ENCODE peak calls at places on chromosomes 16 and 17, in six cellular contexts. One of them, this sample, is unnamed. For H3K27me3, the result is how much of the 10 kb centered on the place peaks cover.

GRCh38 chr17:17108681-17109049 is 66.4 kb downstream of the MPRIP start:
- DNase-seq in IMR-90: no peak
- DNase-seq in heart right ventricle: no peak
- DNase-seq in thoracic aorta: no peak
- DNase-seq in CD4-positive, alpha-beta T cell: no peak
- DNase-seq in colonic mucosa: peak
- DNase-seq in this sample: peak

GRCh38 chr16:12551530-12551929 is 252.2 kb downstream of the CPPED1 start:
- DNase-seq in thoracic aorta: no peak
- DNase-seq in IMR-90: no peak
- DNase-seq in colonic mucosa: no peak
- DNase-seq in heart right ventricle: no peak
- DNase-seq in CD4-positive, alpha-beta T cell: no peak
- DNase-seq in this sample: no peak

GRCh38 chr16:70258065-70258464 is 6.3 kb upstream of the EXOSC6 start:
- DNase-seq in thoracic aorta: no peak
- DNase-seq in colonic mucosa: no peak
- DNase-seq in IMR-90: no peak
- DNase-seq in heart right ventricle: no peak
- DNase-seq in CD4-positive, alpha-beta T cell: no peak
- DNase-seq in this sample: no peak

GRCh38 chr17:83183951-83184506 is 104.6 kb downstream of the METRNL start:
- DNase-seq in IMR-90: no peak
- DNase-seq in heart right ventricle: peak
- DNase-seq in CD4-positive, alpha-beta T cell: no peak
- DNase-seq in colonic mucosa: peak
- DNase-seq in thoracic aorta: no peak
- DNase-seq in this sample: no peak

GRCh38 chr17:48539177-48539576 is 5.7 kb downstream of the HOXB2 start:
- DNase-seq in IMR-90: peak
- DNase-seq in heart right ventricle: no peak
- DNase-seq in thoracic aorta: no peak
- DNase-seq in colonic mucosa: no peak
- DNase-seq in CD4-positive, alpha-beta T cell: no peak
- DNase-seq in this sample: no peak

GRCh38 chr16:47142469-47143328 is 1.0 kb downstream of the NETO2 start:
- DNase-seq in colonic mucosa: peak
- DNase-seq in thoracic aorta: no peak
- DNase-seq in IMR-90: peak
- DNase-seq in CD4-positive, alpha-beta T cell: no peak
- DNase-seq in heart right ventricle: peak
- DNase-seq in this sample: no peak

GRCh38 chr16:23578096-23578830 is 17.9 kb downstream of the NDUFAB1 start:
- DNase-seq in thoracic aorta: no peak
- DNase-seq in heart right ventricle: no peak
- DNase-seq in colonic mucosa: no peak
- DNase-seq in IMR-90: peak
- DNase-seq in CD4-positive, alpha-beta T cell: no peak
- DNase-seq in this sample: no peak

GRCh38 chr17:60077672-60078519 is 825 bp downstream of the HEATR6 start:
- DNase-seq in thoracic aorta: no peak
- DNase-seq in colonic mucosa: no peak
- DNase-seq in IMR-90: no peak
- DNase-seq in CD4-positive, alpha-beta T cell: peak
- DNase-seq in heart right ventricle: no peak
- DNase-seq in this sample: no peak

GRCh38 chr17:74214642-74215331 is 1.4 kb downstream of the TTYH2 start:
- DNase-seq in thoracic aorta: no peak
- DNase-seq in colonic mucosa: no peak
- DNase-seq in IMR-90: no peak
- DNase-seq in CD4-positive, alpha-beta T cell: no peak
- DNase-seq in heart right ventricle: peak
- DNase-seq in this sample: no peak

GRCh38 chr17:64938925-64939474 is 19.7 kb upstream of the LRRC37A3 start:
- DNase-seq in CD4-positive, alpha-beta T cell: peak
- DNase-seq in colonic mucosa: peak
- DNase-seq in heart right ventricle: peak
- DNase-seq in IMR-90: peak
- DNase-seq in thoracic aorta: no peak
- DNase-seq in this sample: no peak

GRCh38 chr16:84648595-84649510 is 542 bp downstream of the KLHL36 start:
- DNase-seq in IMR-90: no peak
- DNase-seq in heart right ventricle: peak
- DNase-seq in thoracic aorta: no peak
- DNase-seq in CD4-positive, alpha-beta T cell: peak
- DNase-seq in colonic mucosa: peak
- DNase-seq in this sample: peak

GRCh38 chr16:54326266-54326662 is 39.7 kb upstream of the IRX3 start:
- DNase-seq in IMR-90: no peak
- DNase-seq in heart right ventricle: no peak
- DNase-seq in CD4-positive, alpha-beta T cell: no peak
- DNase-seq in colonic mucosa: no peak
- DNase-seq in thoracic aorta: no peak
- DNase-seq in this sample: no peak

GRCh38 chr17:80980397-80981061 is 11.1 kb upstream of the CHMP6 start:
- DNase-seq in CD4-positive, alpha-beta T cell: no peak
- DNase-seq in IMR-90: peak
- DNase-seq in thoracic aorta: no peak
- DNase-seq in colonic mucosa: no peak
- DNase-seq in heart right ventricle: no peak
- DNase-seq in this sample: no peak

GRCh38 chr16:46620265-46621005 is 744 bp downstream of the SHCBP1 start:
- DNase-seq in heart right ventricle: no peak
- DNase-seq in IMR-90: no peak
- DNase-seq in thoracic aorta: no peak
- DNase-seq in CD4-positive, alpha-beta T cell: no peak
- DNase-seq in colonic mucosa: peak
- DNase-seq in this sample: no peak

GRCh38 chr16:14602443-14602963 is 27.6 kb downstream of the PARN start:
- DNase-seq in IMR-90: no peak
- DNase-seq in heart right ventricle: no peak
- DNase-seq in CD4-positive, alpha-beta T cell: no peak
- DNase-seq in colonic mucosa: no peak
- DNase-seq in thoracic aorta: no peak
- DNase-seq in this sample: no peak
- TF ChIP-seq CTCF in IMR-90: no peak
- TF ChIP-seq CTCF in heart right ventricle: no peak
- TF ChIP-seq CTCF in CD4-positive, alpha-beta T cell: no peak
- TF ChIP-seq CTCF in colonic mucosa: no peak
- TF ChIP-seq CTCF in thoracic aorta: no peak
- TF ChIP-seq CTCF in this sample: no peak

GRCh38 chr16:88686062-88686438 is 257 bp downstream of the SNAI3 start:
- DNase-seq in IMR-90: no peak
- DNase-seq in CD4-positive, alpha-beta T cell: no peak
- DNase-seq in thoracic aorta: no peak
- DNase-seq in colonic mucosa: no peak
- DNase-seq in heart right ventricle: peak
- DNase-seq in this sample: no peak
- H3K27me3 ChIP-seq in IMR-90: under half
- H3K27me3 ChIP-seq in CD4-positive, alpha-beta T cell: under half
- H3K27me3 ChIP-seq in thoracic aorta: under half
- H3K27me3 ChIP-seq in colonic mucosa: under half
- H3K27me3 ChIP-seq in heart right ventricle: under half
- H3K27me3 ChIP-seq in this sample: under half

DNA sequence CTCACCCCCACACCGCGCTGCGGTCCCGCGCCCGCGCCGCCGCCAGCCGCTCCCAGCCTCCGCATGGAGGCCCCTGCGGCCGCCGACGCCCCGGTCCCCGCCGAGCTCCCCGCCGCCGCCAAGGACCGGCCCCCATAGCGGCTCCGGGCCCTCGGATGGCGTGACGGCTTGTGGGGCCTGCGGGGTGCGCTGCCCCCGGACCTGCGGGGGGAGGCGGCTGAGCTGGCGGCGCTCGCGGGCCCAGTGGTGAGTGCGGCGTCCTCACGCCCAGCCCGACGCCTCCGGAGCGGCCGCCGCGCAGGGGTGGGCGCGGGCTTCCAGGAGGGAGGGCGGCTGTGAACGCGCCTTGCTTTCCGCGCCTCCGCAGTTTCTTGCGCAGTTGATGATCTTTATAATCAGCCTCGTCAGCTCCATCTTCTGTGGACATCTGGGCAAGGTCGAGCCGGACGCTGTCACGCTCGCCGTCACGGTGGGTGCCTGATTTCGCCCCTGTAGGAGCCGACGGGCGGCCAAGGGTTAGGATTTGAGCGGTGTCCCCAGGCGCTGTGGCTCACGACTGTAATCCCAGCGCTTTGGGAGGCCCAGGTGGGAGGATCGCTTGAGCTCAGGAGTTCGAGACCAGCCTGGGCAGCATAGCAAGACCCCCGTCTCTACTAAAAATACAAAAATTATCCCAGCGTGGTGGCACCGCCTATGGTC is 46.4 kb downstream of the SLC47A1 start:
- DNase-seq in colonic mucosa: no peak
- DNase-seq in thoracic aorta: no peak
- DNase-seq in IMR-90: no peak
- DNase-seq in heart right ventricle: peak
- DNase-seq in CD4-positive, alpha-beta T cell: no peak
- DNase-seq in this sample: no peak
- TF ChIP-seq CTCF in colonic mucosa: no peak
- TF ChIP-seq CTCF in thoracic aorta: no peak
- TF ChIP-seq CTCF in IMR-90: no peak
- TF ChIP-seq CTCF in heart right ventricle: no peak
- TF ChIP-seq CTCF in CD4-positive, alpha-beta T cell: no peak
- TF ChIP-seq CTCF in this sample: no peak

GRCh38 chr17:40323317-40323716 is 14.3 kb downstream of the RARA start:
- DNase-seq in CD4-positive, alpha-beta T cell: no peak
- DNase-seq in colonic mucosa: no peak
- DNase-seq in thoracic aorta: no peak
- DNase-seq in IMR-90: no peak
- DNase-seq in heart right ventricle: no peak
- DNase-seq in this sample: no peak

GRCh38 chr17:40322417-40323315 is 13.7 kb downstream of the RARA start:
- DNase-seq in IMR-90: peak
- DNase-seq in colonic mucosa: peak
- DNase-seq in CD4-positive, alpha-beta T cell: peak
- DNase-seq in thoracic aorta: peak
- DNase-seq in heart right ventricle: peak
- DNase-seq in this sample: no peak

GRCh38 chr17:40321502-40322416 is 12.8 kb downstream of the RARA start:
- DNase-seq in heart right ventricle: peak
- DNase-seq in CD4-positive, alpha-beta T cell: no peak
- DNase-seq in thoracic aorta: no peak
- DNase-seq in colonic mucosa: peak
- DNase-seq in IMR-90: no peak
- DNase-seq in this sample: no peak

GRCh38 chr17:40325156-40326013 is 16.4 kb downstream of the RARA start:
- DNase-seq in heart right ventricle: no peak
- DNase-seq in thoracic aorta: no peak
- DNase-seq in IMR-90: no peak
- DNase-seq in CD4-positive, alpha-beta T cell: no peak
- DNase-seq in colonic mucosa: no peak
- DNase-seq in this sample: no peak

DNA sequence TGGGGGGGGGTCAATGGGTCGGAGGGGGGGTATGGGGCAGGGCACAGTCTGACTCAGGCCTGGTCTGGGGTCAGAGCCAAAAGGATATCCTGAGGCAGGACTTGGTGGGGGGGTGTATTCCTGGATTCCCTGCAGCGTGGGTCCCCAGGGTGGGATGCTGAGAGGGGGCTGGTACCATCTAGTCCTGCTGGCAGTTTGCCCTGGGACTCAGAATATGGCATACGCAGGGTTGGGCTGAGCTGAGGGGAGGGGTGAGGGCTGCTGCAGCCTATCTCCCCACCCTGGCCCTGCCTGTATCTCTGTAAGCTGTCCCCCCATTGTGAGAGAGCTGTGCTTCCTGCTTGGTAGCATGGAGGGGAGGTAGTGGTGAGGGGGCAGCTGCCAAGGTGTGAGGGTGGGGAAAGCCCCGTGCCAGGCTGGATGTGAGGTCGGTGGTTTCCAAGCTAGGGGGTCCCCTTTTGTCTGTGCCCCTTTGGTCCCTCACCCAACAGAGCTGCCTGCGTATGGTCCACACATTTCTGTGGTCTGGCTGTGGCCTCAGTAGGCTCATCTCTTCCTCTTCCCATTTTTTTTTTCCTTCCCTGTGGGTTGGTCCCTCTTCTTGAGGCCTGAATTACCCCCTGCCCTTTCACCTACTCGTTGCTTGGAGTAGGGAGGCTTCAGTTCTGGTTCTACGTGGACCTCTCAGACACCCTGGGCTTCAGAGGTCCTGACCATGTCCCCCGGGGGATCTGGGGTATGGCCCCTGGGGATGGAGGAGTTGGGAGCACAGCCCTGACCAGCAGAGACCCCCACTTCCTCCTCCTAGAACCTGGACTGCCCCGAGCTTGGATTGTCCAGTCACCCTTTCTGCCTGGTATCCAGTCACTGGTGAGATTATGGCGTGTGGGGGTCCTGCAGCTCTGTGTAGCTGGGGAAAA is 15.0 kb downstream of the RARA start:
- DNase-seq in thoracic aorta: peak
- DNase-seq in colonic mucosa: peak
- DNase-seq in CD4-positive, alpha-beta T cell: peak
- DNase-seq in IMR-90: peak
- DNase-seq in heart right ventricle: peak
- DNase-seq in this sample: no peak
- H3K27me3 ChIP-seq in thoracic aorta: under half
- H3K27me3 ChIP-seq in colonic mucosa: under half
- H3K27me3 ChIP-seq in CD4-positive, alpha-beta T cell: under half
- H3K27me3 ChIP-seq in IMR-90: under half
- H3K27me3 ChIP-seq in heart right ventricle: under half
- H3K27me3 ChIP-seq in this sample: under half

GRCh38 chr16:67105251-67105650 is 4.5 kb upstream of the PHAF1 start:
- DNase-seq in thoracic aorta: no peak
- DNase-seq in IMR-90: no peak
- DNase-seq in heart right ventricle: no peak
- DNase-seq in CD4-positive, alpha-beta T cell: no peak
- DNase-seq in colonic mucosa: no peak
- DNase-seq in this sample: no peak

GRCh38 chr16:67105881-67106280 is 3.9 kb upstream of the PHAF1 start:
- DNase-seq in CD4-positive, alpha-beta T cell: no peak
- DNase-seq in colonic mucosa: no peak
- DNase-seq in IMR-90: no peak
- DNase-seq in thoracic aorta: no peak
- DNase-seq in heart right ventricle: no peak
- DNase-seq in this sample: no peak

GRCh38 chr16:67104845-67105244 is 4.9 kb upstream of the PHAF1 start:
- DNase-seq in thoracic aorta: no peak
- DNase-seq in colonic mucosa: peak
- DNase-seq in CD4-positive, alpha-beta T cell: no peak
- DNase-seq in heart right ventricle: no peak
- DNase-seq in IMR-90: no peak
- DNase-seq in this sample: peak

GRCh38 chr16:67101683-67102082 is 8.1 kb upstream of the PHAF1 start:
- DNase-seq in CD4-positive, alpha-beta T cell: no peak
- DNase-seq in IMR-90: peak
- DNase-seq in colonic mucosa: no peak
- DNase-seq in thoracic aorta: no peak
- DNase-seq in heart right ventricle: no peak
- DNase-seq in this sample: no peak

GRCh38 chr16:67104061-67104460 is 5.7 kb upstream of the PHAF1 start:
- DNase-seq in colonic mucosa: no peak
- DNase-seq in thoracic aorta: no peak
- DNase-seq in IMR-90: peak
- DNase-seq in CD4-positive, alpha-beta T cell: no peak
- DNase-seq in heart right ventricle: no peak
- DNase-seq in this sample: no peak
- TF ChIP-seq CTCF in colonic mucosa: no peak
- TF ChIP-seq CTCF in thoracic aorta: no peak
- TF ChIP-seq CTCF in IMR-90: peak
- TF ChIP-seq CTCF in CD4-positive, alpha-beta T cell: no peak
- TF ChIP-seq CTCF in heart right ventricle: peak
- TF ChIP-seq CTCF in this sample: no peak

GRCh38 chr17:79820959-79821330 is 18.3 kb downstream of the CBX4 start:
- DNase-seq in heart right ventricle: no peak
- DNase-seq in CD4-positive, alpha-beta T cell: no peak
- DNase-seq in thoracic aorta: no peak
- DNase-seq in colonic mucosa: no peak
- DNase-seq in IMR-90: no peak
- DNase-seq in this sample: no peak
- H3K27me3 ChIP-seq in heart right ventricle: under half
- H3K27me3 ChIP-seq in CD4-positive, alpha-beta T cell: under half
- H3K27me3 ChIP-seq in thoracic aorta: under half
- H3K27me3 ChIP-seq in colonic mucosa: under half
- H3K27me3 ChIP-seq in IMR-90: under half
- H3K27me3 ChIP-seq in this sample: under half

This sample was measured in prostate gland.